ENCODE peak calls at places on chromosomes 3 and 15, in eight cellular contexts. J is K562, I is HCT116, B is GM12878, G is upper lobe of left lung, S is GM23338, U is Panc1, N is HepG2. Y is an unnamed sample.

GRCh38 chr3:68089572-68089991 is 435.2 kb upstream of the SUCLG2 start:
- ATAC-seq in B (no peak), S (no peak), J (no peak), G (no peak), I (no peak), U (no peak), N (no peak), Y (no peak)

GRCh38 chr3:69194431-69195183 is 72.2 kb upstream of the LMOD3 start:
- ATAC-seq in U (no peak), S (no peak), I (no peak), G (no peak), N (no peak), J (no peak), B (no peak), Y (no peak)

GRCh38 chr3:184582583-184582982 is 21.0 kb downstream of the EPHB3 start:
- ATAC-seq in S (peak; percentile 57), I (no peak), U (peak; percentile 24), B (no peak), N (no peak), J (no peak), G (peak; percentile 87), Y (peak; percentile 78)

GRCh38 chr3:189703865-189704264 is 72.7 kb downstream of the TP63 start:
- ATAC-seq in B (no peak), J (no peak), G (no peak), S (no peak), I (no peak), U (no peak), N (no peak), Y (no peak)

GRCh38 chr15:89150762-89151305 is 62.6 kb downstream of the ABHD2 start:
- ATAC-seq in B (no peak), S (no peak), U (no peak), I (no peak), N (peak; percentile 74), J (no peak), G (peak; percentile 75), Y (no peak)

GRCh38 chr3:114668099-114668498 is 374.3 kb downstream of the TIGIT start:
- ATAC-seq in B (peak; percentile 54), I (no peak), J (no peak), N (no peak), S (no peak), U (no peak), G (peak; percentile 76), Y (peak; percentile 66)

GRCh38 chr3:185402561-185402960 is 39.6 kb downstream of the MAP3K13 start:
- ATAC-seq in J (no peak), N (no peak), G (peak; percentile 43), S (no peak), U (no peak), B (no peak), I (no peak), Y (no peak)

GRCh38 chr3:23457697-23458096 is 254.6 kb downstream of the UBE2E2 start:
- ATAC-seq in G (no peak), B (no peak), S (no peak), J (no peak), U (no peak), I (no peak), N (no peak), Y (no peak)

GRCh38 chr3:27669505-27670085 is 52.5 kb downstream of the EOMES start:
- ATAC-seq in N (no peak), S (no peak), J (no peak), G (no peak), U (no peak), I (no peak), B (peak; percentile 88), Y (no peak)

GRCh38 chr3:133942761-133943535 is 47.3 kb upstream of the RAB6B start:
- ATAC-seq in J (no peak), U (peak; percentile 47), I (peak; percentile 33), G (no peak), B (no peak), N (no peak), S (no peak), Y (no peak)

GRCh38 chr15:52870015-52870414 is 79.9 kb upstream of the ONECUT1 start:
- ATAC-seq in U (no peak), N (no peak), B (no peak), S (no peak), G (no peak), I (no peak), J (no peak), Y (no peak)

GRCh38 chr3:50146316-50146901 is 8.7 kb upstream of the SEMA3F start:
- ATAC-seq in G (no peak), B (peak; percentile 45), N (peak; percentile 31), J (no peak), U (peak; percentile 71), I (peak; percentile 87), S (peak; percentile 48), Y (no peak)

GRCh38 chr3:143001369-143002082 is at the start of gene U2SURP:
- ATAC-seq in G (peak; percentile 99), S (peak; percentile 87), B (peak; percentile 89), I (peak; percentile 84), J (peak; percentile 74), N (peak; percentile 85), U (peak; percentile 90), Y (peak; percentile 97)

GRCh38 chr3:119343719-119344118 is 49.5 kb downstream of the ARHGAP31 start:
- ATAC-seq in S (no peak), U (no peak), N (no peak), I (no peak), J (no peak), B (peak; percentile 89), G (peak; percentile 36), Y (no peak)

GRCh38 chr3:56404884-56405283 is 63.4 kb downstream of the ERC2 start:
- ATAC-seq in N (no peak), G (no peak), I (no peak), B (no peak), J (no peak), S (no peak), U (no peak), Y (no peak)

GRCh38 chr15:22257047-22257667 is 176.8 kb downstream of the OR4M2 start:
- ATAC-seq in I (no peak), J (no peak), N (peak; percentile 23), S (no peak), B (no peak), U (no peak), G (no peak), Y (no peak)

GRCh38 chr3:37580237-37580636 is 281.4 kb upstream of the CTDSPL start:
- ATAC-seq in B (no peak), N (no peak), U (no peak), G (peak; percentile 95), I (no peak), S (no peak), J (no peak), Y (peak; percentile 96)

DNA sequence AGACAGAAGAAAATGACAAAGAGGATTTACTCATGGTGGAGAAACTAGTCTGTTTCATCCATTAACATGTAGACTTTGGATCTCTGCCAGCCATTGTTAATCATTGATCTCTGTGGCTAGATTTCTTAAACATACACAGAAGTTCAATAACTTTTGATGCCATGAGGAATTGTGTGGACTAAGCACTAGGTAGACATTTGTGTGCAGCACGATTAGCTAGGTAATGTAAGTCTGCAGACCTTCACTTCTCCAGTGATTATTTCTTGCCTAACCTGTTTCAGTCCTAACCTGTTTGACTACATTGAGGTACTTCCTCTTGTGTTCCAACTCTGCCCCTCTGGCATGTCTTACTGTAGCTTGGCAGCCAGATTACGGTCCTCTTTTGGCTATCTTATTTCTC is 928.5 kb upstream of the ROBO1 start:
- ATAC-seq in S (no peak), I (no peak), N (peak; percentile 99), J (no peak), B (no peak), U (no peak), G (no peak), Y (no peak)
- TF ChIP-seq POLR2AphosphoS5 in S (no peak), I (no peak), N (no peak), J (no peak), B (no peak), U (no peak), G (no peak), Y (no peak)

DNA sequence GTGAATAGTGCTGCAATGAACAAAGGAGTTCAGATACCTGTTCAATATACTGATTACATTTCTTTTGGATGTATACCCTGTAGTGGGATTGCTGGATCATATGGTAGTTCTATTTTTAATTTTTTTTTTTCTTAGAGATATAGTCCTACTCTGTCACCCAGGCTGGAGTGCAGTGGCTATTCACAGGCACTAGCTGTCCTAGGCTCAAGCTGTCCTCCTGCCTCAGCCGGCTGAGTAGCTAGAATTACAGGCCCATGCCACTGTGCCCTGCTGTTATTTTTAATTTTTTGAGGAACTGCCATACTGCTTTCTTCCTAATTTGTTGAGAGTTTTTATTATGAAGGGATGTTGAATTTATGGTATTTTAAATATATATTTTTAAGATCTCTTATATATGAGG is 23.0 kb upstream of the CACNA2D3 start:
- ATAC-seq in G (no peak), B (no peak), S (no peak), J (no peak), U (no peak), I (no peak), N (no peak), Y (no peak)
- TF ChIP-seq CTCF in G (no peak), B (no peak), S (no peak), J (no peak), U (no peak), I (no peak), N (no peak), Y (no peak)

DNA sequence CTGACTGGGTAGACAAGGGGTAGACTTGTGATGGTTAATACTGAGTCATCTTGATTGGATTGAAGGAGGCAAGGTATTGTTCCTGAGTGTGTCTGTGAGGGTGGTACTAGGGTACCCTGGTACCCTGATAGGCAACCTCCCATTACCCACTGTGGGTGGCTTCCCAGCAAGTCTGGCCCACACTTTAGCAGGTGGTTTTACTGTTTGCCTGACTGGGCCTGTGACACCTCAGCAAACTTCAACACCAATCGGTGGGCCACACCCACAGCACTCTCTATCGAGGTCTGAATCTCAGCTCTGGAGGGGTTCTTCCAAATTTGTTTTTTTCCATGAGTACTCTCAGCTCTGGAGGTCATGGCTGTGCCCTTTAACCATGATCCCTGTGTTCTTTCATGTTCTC is 24.6 kb upstream of the SH3GL3 start:
- ATAC-seq in J (no peak), I (no peak), S (no peak), N (no peak), G (no peak), B (no peak), U (no peak), Y (no peak)
- TF ChIP-seq POLR2AphosphoS5 in J (no peak), I (no peak), S (no peak), N (no peak), G (no peak), B (no peak), U (no peak), Y (no peak)

GRCh38 chr3:150311156-150311555 is 96.9 kb upstream of the TSC22D2 start:
- ATAC-seq in G (no peak), B (no peak), J (no peak), N (no peak), I (no peak), S (no peak), U (no peak), Y (no peak)

GRCh38 chr3:150314248-150315027 is 93.7 kb upstream of the TSC22D2 start:
- ATAC-seq in B (no peak), G (peak; percentile 41), U (peak; percentile 33), J (peak; percentile 63), N (no peak), S (no peak), I (peak; percentile 44), Y (no peak)

GRCh38 chr3:150309557-150309956 is 98.5 kb upstream of the TSC22D2 start:
- ATAC-seq in J (no peak), I (no peak), B (no peak), S (no peak), N (no peak), G (no peak), U (peak; percentile 33), Y (no peak)

GRCh38 chr3:150315711-150316110 is 92.4 kb upstream of the TSC22D2 start:
- ATAC-seq in U (no peak), N (no peak), G (no peak), S (no peak), J (no peak), I (no peak), B (no peak), Y (no peak)

GRCh38 chr3:150312018-150312657 is 96.0 kb upstream of the TSC22D2 start:
- ATAC-seq in U (no peak), G (peak; percentile 33), I (no peak), B (peak; percentile 46), S (no peak), J (no peak), N (no peak), Y (no peak)
- TF ChIP-seq CTCF in U (no peak), G (peak; percentile 23), I (no peak), B (no peak), S (no peak), J (no peak), N (no peak), Y (no peak)

Y was measured in gastroesophageal sphincter.